ENCODE peak calls at places on chromosomes 13 and 19, in four cellular contexts. N is mammary epithelial cell, V is RWPE1, Z is nephron progenitor cell. T is an unnamed sample.

GRCh38 chr19:38068851-38069250 is 155.2 kb downstream of the DPF1 start:
- DNase-seq in N (no peak), V (no peak), Z (no peak), T (no peak)

GRCh38 chr13:49679244-49679643 is 12.0 kb downstream of the EBPL start:
- DNase-seq in N (no peak), V (no peak), Z (no peak), T (no peak)

GRCh38 chr19:23509686-23510450 is 114.6 kb upstream of the ZNF91 start:
- DNase-seq in N (peak), V (peak), Z (no peak), T (no peak)

GRCh38 chr13:49985129-49985528 is 11.7 kb upstream of the TRIM13 start:
- DNase-seq in N (no peak), V (no peak), Z (no peak), T (no peak)

GRCh38 chr13:71758823-71759222 is 108.2 kb downstream of the DACH1 start:
- DNase-seq in N (no peak), V (no peak), Z (peak), T (peak)

GRCh38 chr13:57345526-57345925 is 178.5 kb downstream of the PRR20E start:
- DNase-seq in N (no peak), V (no peak), Z (no peak), T (no peak)

GRCh38 chr13:51419015-51419636 is 33.7 kb downstream of the INTS6 start:
- DNase-seq in N (no peak), V (no peak), Z (no peak), T (no peak)

GRCh38 chr13:75417006-75417384 is 65.0 kb downstream of the TBC1D4 start:
- DNase-seq in N (no peak), V (no peak), Z (no peak), T (no peak)

GRCh38 chr13:113970810-113971470 is 2.9 kb downstream of the C13orf46 start:
- DNase-seq in N (peak), V (peak), Z (no peak), T (no peak)

GRCh38 chr19:7636691-7637373 is at the start of gene STXBP2:
- DNase-seq in N (peak), V (peak), Z (peak), T (peak)
- TF ChIP-seq CTCF in N (no peak), V (no peak), Z (no peak), T (no peak)

DNA sequence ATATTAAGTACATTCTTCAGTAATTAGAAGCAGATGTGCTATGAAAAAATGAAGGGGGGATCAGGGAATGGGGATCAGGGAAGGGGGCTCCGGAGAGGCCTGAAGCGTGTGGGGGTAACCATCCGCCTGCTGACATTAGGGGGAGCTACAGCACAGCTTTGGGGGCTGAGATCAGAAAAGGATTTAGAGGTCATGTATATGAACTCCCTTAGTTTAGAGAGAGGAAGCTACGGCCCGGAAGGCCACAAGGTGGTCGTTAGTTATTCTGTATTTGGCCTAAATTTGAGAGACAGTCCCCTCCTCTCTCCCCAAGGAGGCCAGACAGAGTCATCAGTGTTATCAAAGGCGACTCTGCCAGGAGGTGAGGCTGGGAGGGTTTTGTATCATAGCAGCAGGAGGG is 99.0 kb downstream of the TM9SF2 start:
- DNase-seq in N (no peak), V (no peak), Z (peak), T (peak)
- TF ChIP-seq CTCF in N (peak), V (no peak), Z (peak), T (peak)

DNA sequence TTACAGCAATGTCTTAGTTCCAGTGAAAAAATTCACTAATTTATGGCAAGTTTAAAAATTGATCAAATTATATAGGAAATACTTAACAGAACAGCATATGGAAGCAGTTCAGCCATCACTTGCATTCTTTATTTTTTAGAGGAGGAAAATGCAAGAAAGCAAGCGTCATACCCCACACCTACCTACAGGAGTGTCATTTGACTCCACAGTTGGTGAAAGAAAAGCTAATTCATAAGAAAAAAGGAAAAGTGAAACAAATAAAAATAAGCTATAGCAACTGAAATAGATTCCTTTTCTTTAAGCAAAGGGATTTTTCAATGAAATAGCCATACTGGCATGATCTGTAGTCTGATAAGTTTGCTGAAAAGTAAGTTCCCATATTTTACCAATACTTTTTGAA is 111.0 kb downstream of the DOCK9 start:
- DNase-seq in N (no peak), V (no peak), Z (no peak), T (peak)
- TF ChIP-seq CTCF in N (peak), V (no peak), Z (no peak), T (peak)

GRCh38 chr19:3467437-3468198 is 12.7 kb downstream of the SMIM24 start:
- DNase-seq in N (no peak), V (no peak), Z (no peak), T (no peak)

GRCh38 chr19:3468211-3468610 is 12.1 kb downstream of the SMIM24 start:
- DNase-seq in N (no peak), V (no peak), Z (no peak), T (no peak)

GRCh38 chr19:3471954-3472655 is 8.2 kb downstream of the SMIM24 start:
- DNase-seq in N (no peak), V (peak), Z (peak), T (no peak)

GRCh38 chr19:3470500-3471128 is 9.7 kb downstream of the SMIM24 start:
- DNase-seq in N (no peak), V (no peak), Z (no peak), T (no peak)

GRCh38 chr19:3469638-3470499 is 10.5 kb downstream of the SMIM24 start:
- DNase-seq in N (no peak), V (no peak), Z (no peak), T (no peak)
- TF ChIP-seq CTCF in N (no peak), V (no peak), Z (no peak), T (peak)

DNA sequence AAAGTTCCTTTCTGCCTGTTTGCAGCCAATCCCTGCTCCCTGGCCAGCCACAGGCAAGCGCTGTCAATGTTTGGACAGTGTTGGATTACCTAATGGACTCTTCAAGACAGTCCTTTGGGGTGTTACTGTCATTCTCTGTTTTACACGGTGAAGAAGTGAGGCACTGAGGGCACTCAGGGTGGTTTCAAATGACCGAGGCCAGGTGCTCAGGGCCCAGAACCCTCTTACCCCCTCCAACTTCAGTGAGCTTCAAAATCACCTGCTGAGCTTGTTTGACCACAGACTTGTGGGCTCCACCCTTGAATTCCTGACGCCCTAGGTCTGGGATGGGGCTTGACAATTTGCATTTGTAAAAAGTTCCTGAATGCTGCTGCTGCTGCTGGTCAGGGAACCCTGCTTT is 97.9 kb downstream of the GGACT start:
- DNase-seq in N (no peak), V (no peak), Z (peak), T (peak)
- TF ChIP-seq CTCF in N (no peak), V (no peak), Z (no peak), T (no peak)

GRCh38 chr13:103140001-103140671 is 73.9 kb upstream of the SLC10A2 start:
- DNase-seq in N (peak), V (peak), Z (no peak), T (peak)
- TF ChIP-seq CTCF in N (peak), V (peak), Z (peak), T (peak)

GRCh38 chr19:15453906-15454305 is 4.2 kb upstream of the WIZ start:
- DNase-seq in N (no peak), V (no peak), Z (no peak), T (no peak)

GRCh38 chr19:15453091-15453498 is 3.3 kb upstream of the WIZ start:
- DNase-seq in N (no peak), V (no peak), Z (peak), T (peak)

GRCh38 chr19:15452111-15453047 is 2.6 kb upstream of the WIZ start:
- DNase-seq in N (peak), V (peak), Z (peak), T (peak)

GRCh38 chr19:15455996-15456395 is 6.2 kb upstream of the WIZ start:
- DNase-seq in N (no peak), V (no peak), Z (no peak), T (no peak)

GRCh38 chr19:15454371-15454800 is 4.6 kb upstream of the WIZ start:
- DNase-seq in N (no peak), V (no peak), Z (no peak), T (no peak)
- TF ChIP-seq CTCF in N (no peak), V (no peak), Z (peak), T (peak)

T was measured in GM23338.